ENCODE peak calls at places on chromosomes 11 and 22, in nine cellular contexts. W is NT2/D1, R is prostate gland, U is ovary, D is lung, N is heart left ventricle, P is lower lobe of right lung, B is HepG2, T is mucosa of descending colon. X is an unnamed sample. For H3K9me3, the result is how much of the 10 kb centered on the place peaks cover.

GRCh38 chr11:112129656-112130055 is 34.2 kb downstream of the IL18 start:
- DNase-seq in W (no peak), R (no peak), U (no peak), D (peak), N (no peak), P (no peak), B (no peak), T (no peak), X (no peak)

GRCh38 chr11:69301033-69301490 is 7.1 kb downstream of the MYEOV start:
- DNase-seq in W (no peak), R (no peak), U (no peak), D (no peak), N (no peak), P (no peak), B (no peak), T (no peak), X (no peak)

GRCh38 chr11:103619480-103619879 is 417.0 kb upstream of the DDI1 start:
- DNase-seq in W (no peak), R (no peak), U (no peak), D (no peak), N (no peak), P (no peak), B (no peak), T (no peak), X (no peak)

GRCh38 chr11:12506502-12506921 is 129.1 kb downstream of the PARVA start:
- DNase-seq in W (no peak), R (no peak), U (no peak), D (no peak), N (no peak), P (no peak), B (no peak), T (no peak), X (no peak)

GRCh38 chr11:112509300-112509699 is 248.6 kb upstream of the PLET1 start:
- DNase-seq in W (no peak), R (no peak), U (no peak), D (no peak), N (no peak), P (no peak), B (no peak), T (no peak), X (no peak)

GRCh38 chr22:24145446-24146189 is 35.7 kb upstream of the SUSD2 start:
- DNase-seq in W (no peak), R (no peak), U (peak), D (no peak), N (no peak), P (no peak), B (no peak), T (no peak), X (no peak)

GRCh38 chr22:20128902-20129746 is 2.5 kb upstream of the ZDHHC8 start:
- DNase-seq in W (no peak), R (no peak), U (no peak), D (no peak), N (no peak), P (no peak), B (peak), T (no peak), X (no peak)

GRCh38 chr11:83004855-83005556 is 66.7 kb downstream of the RAB30 start:
- DNase-seq in W (no peak), R (no peak), U (no peak), D (no peak), N (no peak), P (no peak), B (no peak), T (no peak), X (no peak)

GRCh38 chr11:70270104-70270876 is at the start of gene PPFIA1:
- DNase-seq in W (peak), R (peak), U (peak), D (peak), N (peak), P (peak), B (peak), T (peak), X (peak)

GRCh38 chr11:8080674-8081590 is at the start of gene TUB:
- DNase-seq in W (no peak), R (no peak), U (peak), D (no peak), N (no peak), P (no peak), B (no peak), T (no peak), X (no peak)

GRCh38 chr11:33867996-33868645 is 23.8 kb downstream of the LMO2 start:
- DNase-seq in W (no peak), R (no peak), U (no peak), D (no peak), N (no peak), P (no peak), B (no peak), T (no peak), X (no peak)

GRCh38 chr11:72735495-72736027 is 16.6 kb downstream of the ARAP1 start:
- DNase-seq in W (peak), R (no peak), U (no peak), D (no peak), N (peak), P (no peak), B (peak), T (no peak), X (no peak)

GRCh38 chr22:20032407-20032991 is 11.6 kb downstream of the TANGO2 start:
- DNase-seq in W (no peak), R (no peak), U (no peak), D (no peak), N (no peak), P (no peak), B (no peak), T (no peak), X (no peak)

GRCh38 chr11:73331138-73331916 is 23.3 kb downstream of the ARHGEF17 start:
- DNase-seq in W (peak), R (no peak), U (peak), D (no peak), N (no peak), P (no peak), B (peak), T (no peak), X (no peak)

GRCh38 chr22:35987487-35987886 is 41.1 kb downstream of the RBFOX2 start:
- DNase-seq in W (no peak), R (no peak), U (no peak), D (no peak), N (no peak), P (no peak), B (peak), T (no peak), X (no peak)

GRCh38 chr11:70043482-70043881 is 34.6 kb upstream of the ANO1 start:
- DNase-seq in W (no peak), R (no peak), U (no peak), D (no peak), N (no peak), P (no peak), B (no peak), T (no peak), X (no peak)

GRCh38 chr22:48707749-48708557 is 1119.7 kb downstream of the BRD1 start:
- DNase-seq in W (no peak), R (no peak), U (no peak), D (no peak), N (no peak), P (no peak), B (no peak), T (peak), X (no peak)
- H3K9me3 ChIP-seq in W (under half), R (under half), U (under half), D (under half), N (under half), P (under half), B (under half), T (under half), X (under half)

GRCh38 chr11:96954587-96954986 is 564.8 kb downstream of the JRKL start:
- DNase-seq in W (no peak), R (no peak), U (no peak), D (no peak), N (no peak), P (no peak), B (no peak), T (no peak), X (no peak)
- H3K9me3 ChIP-seq in W (under half), R (under half), U (under half), D (under half), N (under half), P (under half), B (under half), T (under half), X (under half)

DNA sequence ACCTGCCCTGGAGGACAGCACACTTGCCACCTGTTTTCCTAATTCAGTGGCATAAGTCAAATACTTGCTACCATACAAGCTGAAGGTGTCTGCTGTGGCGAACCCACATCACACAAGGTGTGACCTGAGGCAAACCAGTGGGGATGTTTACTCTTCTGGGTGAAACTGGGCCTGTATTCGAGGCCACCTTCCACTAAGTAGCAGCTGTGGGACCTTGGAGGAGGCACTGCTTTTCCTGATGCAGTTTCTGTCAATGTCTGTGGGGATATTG is 927.4 kb downstream of the BRD1 start:
- DNase-seq in W (no peak), R (no peak), U (no peak), D (no peak), N (no peak), P (no peak), B (no peak), T (no peak), X (no peak)
- H3K9me3 ChIP-seq in W (under half), R (under half), U (under half), D (under half), N (under half), P (under half), B (under half), T (under half), X (under half)

DNA sequence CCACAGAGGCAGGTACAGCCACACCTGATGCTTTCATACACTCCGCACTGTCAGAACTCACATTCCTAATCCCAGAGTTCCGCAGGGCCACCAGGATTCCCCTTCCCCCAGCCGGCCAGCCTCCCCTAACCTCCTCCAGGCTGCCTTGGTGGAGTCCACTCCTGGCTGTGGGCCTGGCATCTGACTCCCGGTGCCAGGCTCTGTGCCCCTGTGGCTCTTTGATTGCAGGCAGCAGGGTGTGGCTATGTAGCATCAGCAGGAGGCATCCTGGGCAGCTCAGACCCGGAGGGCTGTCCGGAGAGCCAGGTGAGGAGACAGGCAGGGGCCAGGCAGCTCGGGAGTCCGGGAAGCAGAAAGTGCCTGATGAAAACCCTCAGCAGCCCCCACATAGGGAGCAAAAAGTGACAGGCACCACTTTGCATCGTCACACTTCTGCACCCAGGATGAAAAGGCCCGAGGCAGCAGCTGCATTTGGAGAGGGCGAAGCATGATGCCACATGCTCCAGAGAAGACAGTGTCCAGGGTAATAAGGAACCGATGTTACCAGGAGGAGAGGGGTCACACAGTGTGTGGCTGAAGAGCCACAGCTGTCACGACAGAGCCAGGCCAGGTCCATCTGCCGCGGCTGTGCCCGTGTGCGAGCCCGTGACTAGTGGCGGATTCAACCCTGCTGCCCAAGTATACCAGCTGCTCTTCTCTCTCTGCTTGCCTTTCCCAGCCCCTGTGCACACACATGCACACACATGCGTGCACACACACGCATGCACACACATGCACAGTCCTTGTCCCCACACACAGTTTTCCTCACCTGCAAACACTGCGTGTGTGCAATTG is 1432.7 kb downstream of the BRD1 start:
- DNase-seq in W (no peak), R (no peak), U (no peak), D (no peak), N (no peak), P (no peak), B (no peak), T (no peak), X (peak)
- H3K9me3 ChIP-seq in W (under half), R (under half), U (under half), D (under half), N (under half), P (under half), B (under half), T (under half), X (under half)

GRCh38 chr11:35066783-35067476 is 72.0 kb upstream of the CD44 start:
- DNase-seq in W (no peak), R (no peak), U (no peak), D (no peak), N (no peak), P (no peak), B (no peak), T (no peak), X (no peak)

GRCh38 chr11:35063453-35063852 is 75.5 kb upstream of the CD44 start:
- DNase-seq in W (no peak), R (no peak), U (no peak), D (no peak), N (no peak), P (no peak), B (no peak), T (no peak), X (no peak)

GRCh38 chr11:35065566-35065965 is 73.4 kb upstream of the CD44 start:
- DNase-seq in W (no peak), R (no peak), U (no peak), D (no peak), N (no peak), P (no peak), B (no peak), T (no peak), X (no peak)

GRCh38 chr11:35064114-35064800 is 74.7 kb upstream of the CD44 start:
- DNase-seq in W (no peak), R (no peak), U (no peak), D (no peak), N (no peak), P (no peak), B (no peak), T (no peak), X (no peak)

DNA sequence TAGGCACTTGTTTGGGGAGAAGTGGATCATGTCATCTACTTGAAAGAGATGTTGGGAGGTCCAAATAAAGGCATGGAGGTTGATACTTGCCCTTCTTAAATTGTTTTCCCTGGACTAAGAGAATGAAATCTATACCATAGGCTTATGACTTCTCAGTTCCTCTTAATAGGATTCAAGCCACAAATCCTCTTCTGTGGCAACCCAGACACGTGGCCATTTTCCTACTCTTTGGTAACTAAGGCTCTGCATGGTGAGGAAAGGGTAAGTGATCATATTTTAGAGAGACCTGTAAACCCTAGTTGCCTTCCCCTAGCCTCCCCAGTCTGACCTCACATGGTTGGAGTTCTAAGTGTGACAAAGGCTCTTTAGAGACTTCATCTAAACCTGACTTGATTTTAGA is 72.9 kb upstream of the CD44 start:
- DNase-seq in W (no peak), R (no peak), U (no peak), D (no peak), N (no peak), P (no peak), B (no peak), T (no peak), X (no peak)
- H3K9me3 ChIP-seq in W (under half), R (under half), U (under half), D (under half), N (under half), P (under half), B (under half), T (under half), X (under half)

GRCh38 chr11:118476676-118477075 is 40.4 kb downstream of the KMT2A start:
- DNase-seq in W (no peak), R (no peak), U (no peak), D (no peak), N (no peak), P (no peak), B (no peak), T (no peak), X (no peak)

GRCh38 chr11:118473537-118473936 is 37.2 kb downstream of the KMT2A start:
- DNase-seq in W (no peak), R (no peak), U (no peak), D (no peak), N (no peak), P (no peak), B (no peak), T (no peak), X (no peak)
- H3K9me3 ChIP-seq in W (under half), R (under half), U (under half), D (under half), N (under half), P (under half), B (under half), T (under half), X (under half)